ENCODE peak calls at places on chromosome 10, in five cellular contexts. W is astrocyte of the spinal cord, F is gastrocnemius medialis, E is ovary, V is endodermal cell. B is an unnamed sample.

GRCh38 chr10:77614778-77615625 is 22.6 kb downstream of the KCNMA1 start:
- DNase-seq in W (no peak), F (no peak), E (no peak), V (no peak), B (peak)

GRCh38 chr10:118734477-118734876 is 20.3 kb downstream of the CACUL1 start:
- DNase-seq in W (no peak), F (no peak), E (no peak), V (no peak), B (peak)

GRCh38 chr10:56633876-56634452 is 272.9 kb upstream of the ZWINT start:
- DNase-seq in W (no peak), F (no peak), E (no peak), V (no peak), B (no peak)

GRCh38 chr10:117900280-117900679 is 146.5 kb downstream of the RAB11FIP2 start:
- DNase-seq in W (no peak), F (no peak), E (no peak), V (no peak), B (no peak)

GRCh38 chr10:4199196-4199595 is 414.2 kb upstream of the KLF6 start:
- DNase-seq in W (no peak), F (no peak), E (no peak), V (no peak), B (no peak)

GRCh38 chr10:102758226-102758932 is 14.6 kb downstream of the WBP1L start:
- DNase-seq in W (no peak), F (no peak), E (no peak), V (no peak), B (no peak)

GRCh38 chr10:112435013-112435619 is 11.6 kb downstream of the ZDHHC6 start:
- DNase-seq in W (peak), F (no peak), E (no peak), V (no peak), B (peak)

GRCh38 chr10:103054621-103055020 is 136.5 kb downstream of the CNNM2 start:
- DNase-seq in W (no peak), F (no peak), E (no peak), V (no peak), B (no peak)

GRCh38 chr10:52477305-52477704 is 163.2 kb downstream of the DKK1 start:
- DNase-seq in W (no peak), F (no peak), E (no peak), V (no peak), B (no peak)

GRCh38 chr10:130141878-130142277 is 5.7 kb downstream of the GLRX3 start:
- DNase-seq in W (no peak), F (no peak), E (no peak), V (no peak), B (no peak)

GRCh38 chr10:6204063-6204340 is 1.3 kb downstream of the PFKFB3 start:
- DNase-seq in W (no peak), F (no peak), E (peak), V (peak), B (no peak)

GRCh38 chr10:126387931-126388911 is at the start of gene ADAM12:
- DNase-seq in W (peak), F (no peak), E (peak), V (peak), B (peak)

GRCh38 chr10:52864459-52865106 is 92.0 kb upstream of the MBL2 start:
- DNase-seq in W (peak), F (peak), E (peak), V (peak), B (peak)

GRCh38 chr10:125629758-125630376 is 53.1 kb downstream of the TEX36 start:
- DNase-seq in W (peak), F (no peak), E (no peak), V (no peak), B (peak)

GRCh38 chr10:56605043-56605442 is 244.0 kb upstream of the ZWINT start:
- DNase-seq in W (no peak), F (no peak), E (no peak), V (peak), B (no peak)

DNA sequence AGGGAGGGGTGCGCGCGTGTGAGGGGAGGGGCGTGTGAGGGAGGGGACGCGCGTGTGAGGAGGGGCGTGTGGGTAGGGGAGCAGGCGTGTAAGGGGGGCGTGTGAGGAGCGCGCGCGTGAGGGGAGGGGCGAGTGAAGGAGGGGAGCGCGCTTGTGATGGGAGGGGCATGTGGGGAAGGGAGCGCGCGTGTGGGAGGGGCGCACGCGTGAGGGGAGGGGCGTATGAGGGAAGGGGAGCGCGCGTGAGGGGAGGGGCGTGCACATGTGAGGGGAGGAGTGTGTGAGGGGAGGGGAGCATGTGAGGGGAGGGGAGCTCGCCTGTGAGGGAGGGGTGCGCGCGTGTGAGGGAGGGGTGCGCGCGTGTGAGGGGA is 19.1 kb downstream of the MXI1 start:
- DNase-seq in W (peak), F (peak), E (peak), V (peak), B (peak)
- H3K4me3 ChIP-seq in W (peak), F (peak), E (peak), V (peak), B (peak)

GRCh38 chr10:127678091-127678490 is 58.9 kb upstream of the FOXI2 start:
- DNase-seq in W (no peak), F (no peak), E (no peak), V (no peak), B (no peak)

GRCh38 chr10:127679642-127680255 is 57.2 kb upstream of the FOXI2 start:
- DNase-seq in W (no peak), F (no peak), E (no peak), V (peak), B (no peak)
- TF ChIP-seq CTCF in W (peak), F (no peak), E (no peak), V (peak), B (peak)

GRCh38 chr10:75110006-75110632 is 1.3 kb upstream of the SAMD8 start:
- DNase-seq in W (no peak), F (peak), E (no peak), V (peak), B (no peak)

GRCh38 chr10:75109459-75109778 is 2.0 kb upstream of the SAMD8 start:
- DNase-seq in W (no peak), F (no peak), E (no peak), V (no peak), B (no peak)

GRCh38 chr10:75111367-75111905 is at the start of gene SAMD8:
- DNase-seq in W (peak), F (peak), E (peak), V (peak), B (peak)

GRCh38 chr10:75107756-75108683 is 3.4 kb upstream of the SAMD8 start:
- DNase-seq in W (no peak), F (peak), E (no peak), V (no peak), B (no peak)

DNA sequence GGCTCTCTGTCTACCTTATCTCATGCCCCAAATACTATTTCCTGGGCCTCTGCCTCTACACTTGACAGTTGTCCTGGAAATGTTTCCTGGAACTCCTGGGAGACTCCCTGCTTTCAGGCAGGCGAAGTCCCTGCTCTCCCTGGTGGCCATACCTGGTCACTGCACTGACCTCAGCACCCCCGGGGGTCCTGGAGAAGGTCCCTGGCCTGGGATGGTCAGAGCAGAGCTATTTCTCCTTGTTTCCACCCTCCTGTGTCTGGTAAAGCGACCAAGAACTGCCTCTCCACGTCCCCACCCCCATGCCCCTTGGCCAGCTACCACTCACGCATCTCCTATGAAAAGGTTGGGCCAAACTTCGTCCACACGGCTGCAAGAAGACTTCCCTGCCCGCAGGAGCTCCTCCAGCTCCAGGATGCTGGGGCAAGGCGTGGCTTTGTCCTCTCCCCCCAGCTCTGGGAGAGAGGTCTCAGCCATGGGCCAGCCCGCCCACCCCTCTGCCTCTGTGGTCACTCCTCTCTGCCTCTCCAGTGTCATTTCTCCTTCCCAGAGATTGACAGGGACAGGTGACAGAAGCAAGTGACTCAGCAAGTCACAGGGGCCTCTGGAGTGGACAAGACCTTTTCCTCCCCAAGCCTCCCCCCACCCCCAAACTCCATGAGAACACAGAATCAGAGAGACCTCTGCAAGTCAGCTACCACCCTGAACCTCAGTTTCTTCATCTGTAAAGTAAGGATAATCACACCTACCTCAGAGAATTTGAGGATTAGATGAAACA is 2.6 kb upstream of the SAMD8 start:
- DNase-seq in W (no peak), F (peak), E (no peak), V (peak), B (no peak)
- H3K4me3 ChIP-seq in W (no peak), F (peak), E (no peak), V (no peak), B (no peak)

DNA sequence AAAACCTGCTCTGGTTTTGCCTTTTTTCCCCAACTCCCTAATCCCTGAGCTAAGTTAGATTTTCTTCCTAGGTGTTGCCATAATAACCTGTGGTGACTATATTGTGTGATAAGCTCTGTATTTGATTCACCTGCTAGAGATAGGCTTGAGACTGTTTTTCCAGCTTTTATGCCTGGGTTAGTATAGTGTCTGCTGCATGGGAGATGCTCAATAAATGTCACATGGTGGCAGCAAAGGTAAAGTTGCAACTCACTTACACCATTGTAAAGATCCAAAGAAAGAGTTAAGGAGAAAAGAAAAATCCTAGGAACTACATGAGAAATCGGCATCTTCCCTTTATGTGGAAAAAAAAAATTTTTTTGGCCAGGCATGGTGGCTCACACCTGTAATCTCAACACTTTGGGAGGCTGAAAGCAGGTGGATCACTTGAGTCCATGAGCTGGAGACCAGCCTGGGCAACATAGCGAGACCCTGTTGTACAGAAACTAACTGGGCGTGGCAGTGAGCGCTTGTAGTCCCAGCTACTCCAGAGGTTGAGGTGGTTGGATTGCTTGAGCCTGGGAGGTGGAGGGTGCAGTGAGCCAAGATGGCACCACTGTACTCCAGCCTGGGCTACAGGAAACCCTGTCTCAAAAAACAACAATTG is 3.7 kb downstream of the CCNJ start:
- DNase-seq in W (no peak), F (no peak), E (no peak), V (no peak), B (no peak)
- TF ChIP-seq CTCF in W (peak), F (no peak), E (no peak), V (peak), B (no peak)

GRCh38 chr10:45580781-45581496 is 91.6 kb downstream of the ZFAND4 start:
- DNase-seq in W (no peak), F (no peak), E (no peak), V (peak), B (no peak)
- H3K4me3 ChIP-seq in W (no peak), F (no peak), E (no peak), V (no peak), B (no peak)

GRCh38 chr10:114473776-114474175 is 69.5 kb upstream of the AFAP1L2 start:
- DNase-seq in W (no peak), F (no peak), E (no peak), V (no peak), B (no peak)

GRCh38 chr10:114472874-114473248 is 68.6 kb upstream of the AFAP1L2 start:
- DNase-seq in W (no peak), F (no peak), E (no peak), V (no peak), B (no peak)

GRCh38 chr10:114474989-114475388 is 70.7 kb upstream of the AFAP1L2 start:
- DNase-seq in W (no peak), F (no peak), E (no peak), V (no peak), B (no peak)

GRCh38 chr10:114471906-114472873 is 67.9 kb upstream of the AFAP1L2 start:
- DNase-seq in W (no peak), F (peak), E (no peak), V (peak), B (no peak)

GRCh38 chr10:114470956-114471905 is 66.9 kb upstream of the AFAP1L2 start:
- DNase-seq in W (peak), F (peak), E (peak), V (peak), B (peak)
- TF ChIP-seq CTCF in W (peak), F (peak), E (peak), V (peak), B (peak)

GRCh38 chr10:115801457-115801856 is 471.5 kb downstream of the GFRA1 start:
- DNase-seq in W (no peak), F (no peak), E (no peak), V (no peak), B (no peak)
- H3K4me3 ChIP-seq in W (no peak), F (no peak), E (no peak), V (no peak), B (no peak)

DNA sequence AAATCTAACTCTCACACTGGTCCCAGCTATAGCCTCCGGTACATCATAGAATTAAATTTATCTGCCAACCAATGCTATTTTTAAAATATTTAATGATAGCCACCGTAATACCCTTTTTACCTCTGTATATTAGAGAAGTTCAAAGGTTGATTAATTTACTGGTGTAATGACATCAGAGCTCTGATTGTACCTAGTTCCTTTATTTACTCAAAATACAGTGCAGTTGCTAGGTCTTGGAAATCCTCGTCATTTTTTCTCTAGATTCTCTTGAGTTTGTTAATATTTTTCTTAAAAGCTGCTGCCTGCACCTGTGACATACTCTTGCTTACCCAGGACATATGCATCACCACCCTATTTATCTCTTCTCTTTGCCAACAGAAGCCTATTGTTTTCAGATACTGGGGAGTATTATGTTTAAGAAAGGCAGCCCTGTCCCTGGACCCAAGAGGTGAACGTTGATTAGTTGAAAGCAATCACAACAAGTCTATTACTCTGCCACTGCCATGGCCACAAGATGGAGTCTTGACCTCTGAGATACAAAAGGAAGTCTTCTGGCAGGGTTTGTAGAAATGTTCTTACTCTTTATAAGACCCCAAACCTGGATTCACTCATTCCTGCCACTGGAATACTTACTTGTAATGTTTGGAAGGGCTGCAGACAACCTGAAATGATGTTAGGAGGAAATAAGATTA is 25.6 kb upstream of the TMEM26 start:
- DNase-seq in W (no peak), F (no peak), E (no peak), V (no peak), B (no peak)
- TF ChIP-seq CTCF in W (no peak), F (no peak), E (no peak), V (peak), B (no peak)

DNA sequence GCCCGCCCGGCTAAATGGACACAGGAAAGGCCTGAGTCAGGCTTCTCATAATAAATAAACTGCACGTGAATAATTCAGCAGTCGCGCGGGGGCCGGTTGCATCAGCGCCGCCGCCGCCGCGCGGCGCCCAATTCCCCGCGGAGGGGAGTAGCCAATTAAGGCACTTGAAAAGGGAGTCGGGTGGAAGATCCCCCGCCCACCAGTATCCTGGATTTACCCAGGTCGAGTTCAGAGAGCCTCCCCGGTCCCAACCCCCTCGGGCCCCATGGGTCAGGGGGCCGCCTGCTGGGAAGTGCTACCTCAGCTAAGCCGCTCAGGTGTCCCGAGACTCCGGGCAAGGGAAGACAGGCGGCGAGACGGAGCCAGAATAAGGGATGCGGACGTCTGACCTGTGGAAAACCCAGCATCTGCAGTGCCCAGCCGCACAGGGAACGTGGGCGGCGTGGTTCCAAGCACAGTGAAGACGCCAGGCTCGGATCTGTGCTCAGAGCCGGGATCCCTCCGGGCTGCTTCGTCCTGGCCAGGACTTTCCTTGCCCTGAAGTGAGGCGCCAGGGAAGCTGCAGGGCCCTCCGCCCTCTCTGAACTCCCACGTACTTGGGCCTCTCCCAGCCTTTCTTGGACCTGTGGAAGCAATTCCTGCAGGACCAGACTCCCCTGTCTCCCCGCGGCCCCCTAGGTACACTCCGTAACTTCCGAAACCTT is 7.3 kb upstream of the LBX1 start:
- DNase-seq in W (no peak), F (no peak), E (no peak), V (peak), B (no peak)
- H3K4me3 ChIP-seq in W (no peak), F (no peak), E (no peak), V (peak), B (no peak)

B was measured in fibroblast of villous mesenchyme.